ENCODE peak calls at places on chromosomes 13 and 19, in seven cellular contexts. K is H1, F is neural progenitor cell, R is body of pancreas, S is esophagus squamous epithelium, O is cardiac muscle cell, V is prostate gland. D is an unnamed sample.

GRCh38 chr13:27927444-27928352 is 7.9 kb downstream of the PDX1 start:
- DNase-seq in S (no peak), R (no peak), V (no peak), O (no peak), K (no peak), F (peak; percentile 36), D (no peak)

GRCh38 chr19:35363711-35364425 is 5.6 kb downstream of the FFAR3 start:
- DNase-seq in R (no peak), F (no peak), S (no peak), O (no peak), K (no peak), V (no peak), D (peak; percentile 20)

GRCh38 chr13:75550159-75550567 is 572 bp downstream of the UCHL3 start:
- DNase-seq in K (no peak), F (peak; percentile 10), R (peak; percentile 38), V (peak; percentile 42), O (peak; percentile 43), S (no peak), D (no peak)

GRCh38 chr13:110396913-110397379 is 89.9 kb downstream of the COL4A2 start:
- DNase-seq in S (no peak), O (no peak), F (no peak), R (peak; percentile 79), V (peak; percentile 85), K (no peak), D (peak; percentile 62)

GRCh38 chr13:43894438-43894837 is 14.7 kb downstream of the LACC1 start:
- DNase-seq in R (no peak), O (no peak), K (no peak), S (no peak), F (no peak), V (no peak), D (no peak)

GRCh38 chr13:26062853-26063444 is 11.1 kb upstream of the SHISA2 start:
- DNase-seq in S (no peak), O (peak; percentile 75), F (peak; percentile 73), K (no peak), V (peak; percentile 43), R (peak; percentile 47), D (peak; percentile 49)

GRCh38 chr13:51015973-51016372 is 95.1 kb downstream of the C13orf42 start:
- DNase-seq in O (no peak), K (no peak), S (no peak), F (no peak), V (no peak), R (no peak), D (no peak)

GRCh38 chr13:111962431-111962891 is 104.5 kb upstream of the SOX1 start:
- DNase-seq in S (no peak), O (no peak), K (no peak), V (no peak), R (no peak), F (no peak), D (no peak)

GRCh38 chr19:32418155-32418554 is 12.6 kb downstream of the DPY19L3 start:
- DNase-seq in S (no peak), V (no peak), R (no peak), K (no peak), O (no peak), F (no peak), D (no peak)

GRCh38 chr13:42926555-42926954 is 65.5 kb downstream of the EPSTI1 start:
- DNase-seq in O (no peak), F (no peak), V (no peak), K (no peak), R (no peak), S (no peak), D (no peak)

GRCh38 chr19:46746281-46746965 is at the start of gene STRN4:
- DNase-seq in V (no peak), O (peak; percentile 75), K (no peak), S (no peak), F (peak; percentile 88), R (peak; percentile 43), D (peak; percentile 67)

GRCh38 chr13:52783943-52784342 is 44.3 kb upstream of the CNMD start:
- DNase-seq in S (no peak), F (no peak), K (no peak), R (no peak), O (no peak), V (no peak), D (no peak)

GRCh38 chr13:80235559-80236296 is 105.2 kb downstream of the SPRY2 start:
- DNase-seq in O (peak; percentile 15), F (no peak), K (no peak), S (no peak), V (no peak), R (peak; percentile 27), D (no peak)

GRCh38 chr13:21528616-21529015 is 69.5 kb upstream of the ZDHHC20 start:
- DNase-seq in S (no peak), F (no peak), O (no peak), V (no peak), R (no peak), K (no peak), D (no peak)

GRCh38 chr19:47512183-47512947 is 2.5 kb downstream of the NAPA start:
- DNase-seq in V (peak; percentile 85), F (no peak), K (no peak), S (no peak), R (peak; percentile 92), O (no peak), D (peak; percentile 83)

GRCh38 chr13:65844266-65844841 is 1385.8 kb downstream of the PCDH9 start:
- DNase-seq in O (no peak), S (no peak), K (no peak), R (no peak), F (no peak), V (no peak), D (no peak)

GRCh38 chr13:73251866-73252265 is 193.1 kb downstream of the KLF5 start:
- DNase-seq in F (no peak), O (no peak), V (no peak), K (no peak), S (no peak), R (no peak), D (no peak)

GRCh38 chr19:30512748-30513389 is 140.7 kb downstream of the ZNF536 start:
- DNase-seq in V (no peak), S (no peak), F (no peak), O (no peak), R (no peak), K (no peak), D (no peak)

GRCh38 chr19:17294051-17294891 is 9.0 kb downstream of the ABHD8 start:
- DNase-seq in V (no peak), F (peak; percentile 48), K (no peak), O (peak; percentile 22), S (no peak), R (no peak), D (no peak)

GRCh38 chr13:104592127-104592526 is 1525.9 kb upstream of the SLC10A2 start:
- DNase-seq in S (no peak), F (no peak), K (no peak), O (no peak), V (no peak), R (no peak), D (no peak)

GRCh38 chr13:40096357-40096911 is 441.0 kb downstream of the COG6 start:
- DNase-seq in R (no peak), O (no peak), V (no peak), S (no peak), K (no peak), F (peak; percentile 26), D (no peak)

GRCh38 chr13:109870281-109871017 is 84.1 kb upstream of the IRS2 start:
- DNase-seq in O (no peak), S (no peak), V (no peak), F (no peak), K (no peak), R (no peak), D (no peak)

GRCh38 chr19:19524053-19524452 is 4.7 kb upstream of the YJEFN3 start:
- DNase-seq in F (no peak), S (no peak), V (no peak), O (no peak), K (no peak), R (no peak), D (no peak)

GRCh38 chr19:4707322-4707721 is 16.3 kb downstream of the DPP9 start:
- DNase-seq in R (no peak), S (no peak), O (no peak), V (no peak), K (no peak), F (no peak), D (no peak)

GRCh38 chr19:10364644-10365043 is 15.7 kb downstream of the TYK2 start:
- DNase-seq in R (no peak), K (no peak), V (no peak), F (no peak), S (no peak), O (no peak), D (no peak)

GRCh38 chr19:14405758-14406644 is 13.1 kb downstream of the DDX39A start:
- DNase-seq in V (peak; percentile 80), O (peak; percentile 97), S (no peak), R (peak; percentile 88), K (peak; percentile 97), F (peak; percentile 99), D (peak; percentile 91)
- H3K4me3 ChIP-seq in V (peak overlapping the region; percentile 17), O (no peak overlapping the region), S (peak overlapping the region; percentile 57), R (no peak overlapping the region), K (peak overlapping the region; percentile 24), F (peak overlapping the region; percentile 36), D (peak overlapping the region; percentile 26)

DNA sequence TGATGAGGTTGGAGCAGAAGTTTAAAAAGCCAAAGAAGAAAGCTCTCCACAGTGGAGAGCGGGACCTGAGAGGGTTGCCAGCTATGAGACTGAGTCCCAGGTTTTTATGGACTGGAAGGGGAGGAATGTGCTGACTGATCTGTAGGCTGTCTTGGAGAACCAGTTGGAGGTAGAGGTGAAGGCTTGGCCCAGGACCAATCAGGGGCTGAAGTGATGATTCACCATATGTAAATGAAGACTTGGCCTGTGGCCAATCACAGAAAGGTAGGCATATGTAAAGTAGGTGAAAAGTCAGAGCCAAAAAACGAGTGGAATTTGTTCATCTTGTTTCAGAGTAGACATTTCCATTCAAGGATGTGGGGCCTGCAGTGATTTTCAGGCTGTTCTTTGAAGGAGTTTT is 17.5 kb upstream of the KBTBD6 start:
- DNase-seq in K (no peak), V (no peak), R (no peak), O (no peak), S (no peak), F (no peak), D (no peak)
- H3K27ac ChIP-seq in K (no peak overlapping the region), V (no peak overlapping the region), R (no peak overlapping the region), O (no peak overlapping the region), S (no peak overlapping the region), F (no peak overlapping the region), D (no peak overlapping the region)

GRCh38 chr13:31967155-31967554 is 64.4 kb upstream of the FRY start:
- DNase-seq in O (no peak), R (no peak), S (no peak), F (no peak), K (no peak), V (no peak), D (no peak)
- TF ChIP-seq CTCF in O (peak; percentile 5), R (no peak), S (no peak), F (peak; percentile 28), K (no peak), V (no peak), D (no peak)

DNA sequence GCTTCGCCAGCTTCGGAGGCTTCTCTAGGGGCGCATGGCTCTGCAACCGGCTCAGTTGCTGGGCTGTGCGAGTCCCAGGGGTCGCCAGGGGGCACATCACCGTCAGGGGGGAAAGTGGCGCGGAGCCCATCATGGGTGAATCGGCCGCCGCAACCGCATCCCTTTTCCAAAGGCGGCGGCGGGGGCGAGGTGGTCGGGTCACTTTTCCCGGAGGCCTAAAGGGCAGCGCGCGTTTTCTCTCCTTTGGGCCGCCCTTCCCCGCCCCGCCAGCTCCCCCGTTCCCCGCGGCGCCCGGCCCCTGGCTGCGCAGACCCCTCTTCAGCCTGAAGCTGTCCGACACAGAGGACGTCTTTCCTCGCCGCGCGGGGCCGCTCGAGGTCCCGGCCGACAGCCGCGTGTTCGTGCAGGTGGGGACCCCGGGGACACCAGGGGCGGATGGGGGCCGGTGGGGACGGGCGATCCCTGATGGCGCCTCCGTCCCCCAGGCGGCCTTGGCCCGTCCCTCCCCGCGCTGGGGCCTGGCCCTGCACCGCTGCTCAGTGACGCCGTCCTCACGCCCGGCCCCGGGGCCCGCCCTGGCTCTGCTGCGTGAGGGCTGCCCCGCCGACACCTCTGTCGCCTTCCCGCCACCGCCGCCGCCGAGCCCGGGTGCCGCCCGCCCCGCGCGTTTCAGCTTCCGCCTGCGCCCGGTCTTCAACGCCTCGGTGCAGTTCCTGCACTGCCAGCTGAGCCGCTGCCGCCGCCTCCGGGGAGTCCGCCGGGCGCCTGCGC is 1.7 kb downstream of the TGFBR3L start:
- DNase-seq in O (peak; percentile 34), S (no peak), R (no peak), V (no peak), K (no peak), F (peak; percentile 74), D (peak; percentile 42)
- H3K4me3 ChIP-seq in O (peak overlapping the region; percentile 29), S (peak overlapping the region; percentile 65), R (no peak overlapping the region), V (peak overlapping the region; percentile 17), K (peak overlapping the region; percentile 30), F (peak overlapping the region; percentile 59), D (peak overlapping the region; percentile 33)

D was measured in stomach.